ENCODE peak calls at places on chromosome 18, in ten cellular contexts. K is CD8-positive, alpha-beta T cell; B is IMR-90; P is thoracic aorta; N is AG04450; A is sigmoid colon; T is hepatocyte; F is heart left ventricle; I is PC-3; W is ascending aorta. G is an unnamed sample.

GRCh38 chr18:24262097-24262496 is 123.2 kb downstream of the CABYR start:
- DNase-seq in N (peak; percentile 38), P (no peak), W (no peak), A (no peak), I (no peak), F (no peak), T (no peak), B (peak; percentile 73), K (no peak), G (no peak)

GRCh38 chr18:23816740-23817139 is 127.5 kb downstream of the LAMA3 start:
- DNase-seq in A (no peak), N (no peak), T (no peak), B (no peak), K (no peak), F (no peak), I (no peak), W (no peak), P (no peak), G (no peak)

GRCh38 chr18:25289040-25289631 is 62.8 kb downstream of the ZNF521 start:
- DNase-seq in W (no peak), K (no peak), N (peak; percentile 69), P (no peak), A (no peak), B (peak; percentile 91), I (peak; percentile 84), F (no peak), T (peak; percentile 28), G (no peak)

GRCh38 chr18:80145191-80145799 is 36.2 kb downstream of the ADNP2 start:
- DNase-seq in W (no peak), T (no peak), F (no peak), N (no peak), I (no peak), K (no peak), P (no peak), A (no peak), B (peak; percentile 52), G (no peak)

GRCh38 chr18:73201940-73202339 is 334.2 kb upstream of the NETO1 start:
- DNase-seq in T (no peak), K (no peak), I (peak; percentile 79), F (no peak), P (no peak), W (no peak), A (no peak), B (peak; percentile 41), N (peak; percentile 3), G (peak; percentile 1)

GRCh38 chr18:50973367-50974126 is 5.7 kb downstream of the ELAC1 start:
- DNase-seq in B (peak; percentile 79), K (no peak), F (no peak), A (no peak), N (no peak), W (no peak), P (no peak), I (peak; percentile 70), T (peak; percentile 61), G (peak; percentile 49)

GRCh38 chr18:13525381-13526029 is 200.9 kb downstream of the FAM210A start:
- DNase-seq in P (no peak), B (no peak), F (no peak), A (no peak), W (peak; percentile 35), K (no peak), T (no peak), I (no peak), N (no peak), G (no peak)

GRCh38 chr18:79944746-79945117 is 6.7 kb downstream of the SLC66A2 start:
- DNase-seq in K (no peak), I (no peak), A (peak; percentile 37), F (no peak), P (no peak), N (no peak), W (peak; percentile 55), B (no peak), T (no peak), G (no peak)

GRCh38 chr18:8990276-8991031 is 112.0 kb upstream of the NDUFV2 start:
- DNase-seq in T (no peak), P (no peak), I (no peak), A (peak; percentile 71), W (no peak), F (peak; percentile 24), K (no peak), N (no peak), B (no peak), G (no peak)

GRCh38 chr18:79738041-79738461 is 58.4 kb downstream of the CTDP1 start:
- DNase-seq in K (no peak), T (no peak), F (no peak), N (no peak), W (no peak), B (no peak), A (peak; percentile 58), I (no peak), P (no peak), G (no peak)

GRCh38 chr18:49974079-49974478 is 160.7 kb upstream of the ACAA2 start:
- DNase-seq in B (no peak), I (no peak), K (no peak), F (no peak), P (no peak), T (no peak), W (no peak), A (no peak), N (no peak), G (no peak)

GRCh38 chr18:42509702-42510424 is 554.8 kb downstream of the PIK3C3 start:
- DNase-seq in A (no peak), W (no peak), N (no peak), B (no peak), I (no peak), T (no peak), F (no peak), P (no peak), K (no peak), G (no peak)

DNA sequence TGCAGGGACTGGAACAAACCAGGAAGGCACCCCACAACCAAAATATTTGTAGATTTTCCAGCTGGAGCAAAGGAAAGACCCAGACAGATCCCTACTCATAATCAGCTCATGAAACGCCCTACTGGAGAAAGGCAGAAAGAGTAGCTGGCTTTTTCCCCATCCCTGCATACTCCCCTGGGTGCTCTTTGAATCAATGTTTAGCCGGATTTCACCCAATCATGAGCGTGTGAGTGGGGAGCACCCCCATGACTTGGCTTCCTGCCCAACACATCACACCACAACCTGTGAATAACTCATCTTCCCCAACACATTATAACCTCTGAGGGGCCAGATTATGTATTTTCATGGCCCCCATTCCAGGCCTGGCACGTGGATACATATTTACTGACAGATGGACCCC is 35.1 kb upstream of the SLC14A1 start:
- DNase-seq in W (no peak), B (no peak), N (no peak), P (no peak), A (no peak), F (no peak), K (peak; percentile 19), T (no peak), I (no peak), G (no peak)
- TF ChIP-seq CTCF in W (no peak), B (no peak), N (peak; percentile 10), P (no peak), A (no peak), F (no peak), K (no peak), T (no peak), I (no peak), G (no peak)

DNA sequence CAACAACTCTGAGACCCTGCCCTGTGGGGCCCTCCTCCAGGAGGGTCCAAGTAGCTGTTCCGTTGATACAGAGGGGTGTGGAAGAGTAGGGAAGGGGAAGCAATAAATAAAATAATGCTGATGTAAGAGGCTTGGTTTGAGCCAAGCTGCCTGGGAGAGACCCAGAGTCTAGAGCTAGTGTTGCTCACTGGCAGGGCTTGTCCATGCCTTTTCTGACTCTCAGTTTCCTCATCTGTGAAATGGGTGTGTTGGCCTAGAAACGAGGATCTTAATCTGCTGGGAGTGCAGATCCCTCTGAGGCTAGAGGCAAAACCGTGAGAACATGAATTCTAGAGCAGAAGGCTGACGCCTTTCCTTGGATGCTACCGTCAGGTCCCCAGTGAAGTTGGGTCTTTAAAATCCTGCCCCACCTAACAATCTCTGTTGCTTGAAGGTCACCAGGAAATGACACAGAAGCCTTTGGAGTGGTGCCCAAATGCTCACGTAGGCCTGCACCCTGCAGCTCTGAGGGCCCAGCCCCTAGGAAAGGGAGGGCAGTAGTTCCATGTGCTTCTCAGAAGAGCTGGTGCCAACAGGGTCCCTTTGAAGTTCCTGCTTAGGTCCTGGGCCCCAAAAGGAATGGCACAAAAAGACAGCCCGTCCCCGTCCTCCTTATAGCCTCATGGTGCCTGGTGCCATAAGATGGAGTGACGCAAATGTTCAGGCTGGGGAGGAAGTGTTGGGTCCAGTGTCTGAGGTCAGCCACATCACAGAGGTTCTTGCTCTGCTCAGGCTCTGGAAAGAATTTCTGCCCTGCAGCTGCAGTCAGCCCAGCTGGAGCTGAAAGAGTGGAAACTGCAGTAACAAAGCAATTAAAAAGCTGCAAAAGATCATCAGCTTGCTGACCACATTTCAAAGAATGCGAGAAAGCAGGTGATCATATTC is 73.2 kb upstream of the SMAD2 start:
- DNase-seq in F (peak; percentile 73), T (no peak), B (no peak), A (no peak), P (no peak), K (no peak), N (no peak), W (peak; percentile 76), I (peak; percentile 56), G (no peak)
- H3K27ac ChIP-seq in F (peak overlapping the region; percentile 54), T (no peak overlapping the region), B (no peak overlapping the region), A (no peak overlapping the region), P (peak overlapping the region; percentile 42), K (no peak overlapping the region), N (no peak overlapping the region), W (peak overlapping the region; percentile 84), I (peak overlapping the region; percentile 97), G (peak overlapping the region; percentile 59)

GRCh38 chr18:47604041-47604440 is 326.4 kb downstream of the SMAD2 start:
- DNase-seq in I (no peak), P (no peak), W (no peak), F (no peak), K (no peak), N (no peak), T (no peak), B (no peak), A (no peak), G (no peak)

GRCh38 chr18:47603158-47603557 is 327.3 kb downstream of the SMAD2 start:
- DNase-seq in N (no peak), P (no peak), T (no peak), K (no peak), B (no peak), F (no peak), W (no peak), I (no peak), A (no peak), G (no peak)

GRCh38 chr18:47602273-47602897 is 328.1 kb downstream of the SMAD2 start:
- DNase-seq in T (no peak), K (no peak), F (no peak), N (no peak), A (no peak), P (no peak), W (no peak), B (no peak), I (no peak), G (no peak)

GRCh38 chr18:47605093-47605492 is 325.4 kb downstream of the SMAD2 start:
- DNase-seq in W (no peak), N (no peak), T (no peak), K (no peak), B (no peak), P (no peak), I (no peak), A (no peak), F (no peak), G (no peak)

GRCh38 chr18:47601608-47602272 is 328.7 kb downstream of the SMAD2 start:
- DNase-seq in F (no peak), A (no peak), N (no peak), K (no peak), T (no peak), P (no peak), B (no peak), W (no peak), I (no peak), G (no peak)
- TF ChIP-seq CTCF in F (no peak), A (no peak), N (no peak), K (no peak), T (no peak), P (no peak), B (no peak), W (no peak), I (no peak), G (no peak)

GRCh38 chr18:32772580-32773186 is at the start of gene KLHL14:
- DNase-seq in W (no peak), I (no peak), N (no peak), B (no peak), K (no peak), A (no peak), T (no peak), F (no peak), P (no peak), G (no peak)
- H3K27ac ChIP-seq in W (no peak within 1 kb of the TSS), I (no peak within 1 kb of the TSS), N (no peak within 1 kb of the TSS), B (no peak within 1 kb of the TSS), K (no peak within 1 kb of the TSS), A (no peak within 1 kb of the TSS), T (no peak within 1 kb of the TSS), F (no peak within 1 kb of the TSS), P (no peak within 1 kb of the TSS), G (no peak within 1 kb of the TSS)